ENCODE peak calls at places on chromosomes 2 and 18, in nine cellular contexts. O is fibroblast of mammary gland, C is WERI-Rb-1, I is brain microvascular endothelial cell, X is spleen, U is pancreas, L is fibroblast of lung, M is cardiac muscle cell, J is GM23338. W is an unnamed sample.

GRCh38 chr18:32735781-32736180 is 37.0 kb downstream of the KLHL14 start:
- DNase-seq in O (peak), C (no peak), I (peak), X (no peak), U (no peak), L (peak), M (no peak), J (no peak), W (peak)

GRCh38 chr2:24490674-24491625 is at the start of gene NCOA1:
- DNase-seq in O (peak), C (peak), I (peak), X (peak), U (peak), L (peak), M (peak), J (peak), W (no peak)

GRCh38 chr2:218811382-218811781 is 20.2 kb downstream of the PRKAG3 start:
- DNase-seq in O (peak), C (no peak), I (no peak), X (no peak), U (no peak), L (peak), M (no peak), J (no peak), W (no peak)

GRCh38 chr2:105539331-105539730 is 140.5 kb upstream of the FHL2 start:
- DNase-seq in O (no peak), C (no peak), I (no peak), X (no peak), U (no peak), L (no peak), M (no peak), J (no peak), W (no peak)

GRCh38 chr2:86788172-86788571 is 2.5 kb downstream of the CD8A start:
- DNase-seq in O (no peak), C (no peak), I (no peak), X (peak), U (no peak), L (no peak), M (no peak), J (no peak), W (no peak)

GRCh38 chr2:104891145-104891544 is 37.2 kb downstream of the POU3F3 start:
- DNase-seq in O (no peak), C (no peak), I (no peak), X (no peak), U (no peak), L (no peak), M (no peak), J (no peak), W (no peak)

GRCh38 chr18:63202814-63203213 is 116.8 kb downstream of the BCL2 start:
- DNase-seq in O (no peak), C (no peak), I (no peak), X (no peak), U (no peak), L (no peak), M (peak), J (no peak), W (no peak)

GRCh38 chr2:30293303-30293912 is 62.1 kb downstream of the LBH start:
- DNase-seq in O (peak), C (no peak), I (peak), X (no peak), U (no peak), L (peak), M (peak), J (no peak), W (peak)

GRCh38 chr2:11896386-11896785 is 150.0 kb downstream of the LPIN1 start:
- DNase-seq in O (no peak), C (no peak), I (no peak), X (no peak), U (no peak), L (no peak), M (no peak), J (peak), W (no peak)

GRCh38 chr2:208015475-208015874 is 9.9 kb downstream of the PLEKHM3 start:
- DNase-seq in O (no peak), C (no peak), I (no peak), X (no peak), U (no peak), L (no peak), M (no peak), J (no peak), W (no peak)

GRCh38 chr2:126756125-126756524 is 100.2 kb downstream of the GYPC start:
- DNase-seq in O (no peak), C (no peak), I (no peak), X (no peak), U (no peak), L (no peak), M (no peak), J (no peak), W (no peak)

GRCh38 chr2:119490653-119491195 is 33.6 kb downstream of the SCTR start:
- DNase-seq in O (no peak), C (no peak), I (no peak), X (no peak), U (no peak), L (no peak), M (no peak), J (no peak), W (no peak)

GRCh38 chr2:210553371-210553770 is 3.0 kb upstream of the CPS1 start:
- DNase-seq in O (no peak), C (no peak), I (peak), X (no peak), U (no peak), L (peak), M (peak), J (no peak), W (no peak)

GRCh38 chr2:16617282-16618266 is 48.1 kb downstream of the CYRIA start:
- DNase-seq in O (peak), C (peak), I (peak), X (no peak), U (peak), L (peak), M (peak), J (peak), W (no peak)

GRCh38 chr2:64675860-64676259 is 22.1 kb upstream of the SERTAD2 start:
- DNase-seq in O (peak), C (no peak), I (no peak), X (no peak), U (no peak), L (no peak), M (no peak), J (no peak), W (no peak)

GRCh38 chr2:118732432-118732831 is 115.0 kb downstream of the EN1 start:
- DNase-seq in O (peak), C (no peak), I (no peak), X (no peak), U (no peak), L (no peak), M (no peak), J (no peak), W (no peak)

GRCh38 chr2:133561045-133561852 is 7.0 kb downstream of the NCKAP5 start:
- DNase-seq in O (peak), C (peak), I (peak), X (no peak), U (no peak), L (peak), M (peak), J (peak), W (no peak)

GRCh38 chr18:59767732-59768131 is 70.5 kb upstream of the CCBE1 start:
- DNase-seq in O (peak), C (no peak), I (no peak), X (no peak), U (no peak), L (peak), M (no peak), J (no peak), W (no peak)

GRCh38 chr2:65071499-65072180 is 15.4 kb downstream of the CEP68 start:
- DNase-seq in O (no peak), C (no peak), I (peak), X (no peak), U (peak), L (no peak), M (no peak), J (peak), W (no peak)

GRCh38 chr18:35324926-35325655 is 19.1 kb downstream of the ZNF24 start:
- DNase-seq in O (no peak), C (no peak), I (no peak), X (no peak), U (no peak), L (no peak), M (no peak), J (peak), W (no peak)

GRCh38 chr2:222613715-222614331 is 42.1 kb downstream of the FARSB start:
- DNase-seq in O (peak), C (peak), I (peak), X (no peak), U (no peak), L (peak), M (peak), J (peak), W (no peak)

GRCh38 chr18:60675801-60676200 is 303.2 kb upstream of the MC4R start:
- DNase-seq in O (no peak), C (no peak), I (no peak), X (no peak), U (peak), L (no peak), M (no peak), J (no peak), W (no peak)

GRCh38 chr18:34805117-34805882 is 95.2 kb downstream of the DTNA start:
- DNase-seq in O (no peak), C (no peak), I (no peak), X (no peak), U (no peak), L (no peak), M (no peak), J (no peak), W (no peak)

GRCh38 chr2:138421315-138421970 is 80.1 kb upstream of the SPOPL start:
- DNase-seq in O (peak), C (no peak), I (no peak), X (no peak), U (no peak), L (peak), M (no peak), J (no peak), W (no peak)

GRCh38 chr2:3594493-3595281 is at the start of gene COLEC11:
- DNase-seq in O (no peak), C (no peak), I (peak), X (peak), U (no peak), L (no peak), M (peak), J (peak), W (no peak)

DNA sequence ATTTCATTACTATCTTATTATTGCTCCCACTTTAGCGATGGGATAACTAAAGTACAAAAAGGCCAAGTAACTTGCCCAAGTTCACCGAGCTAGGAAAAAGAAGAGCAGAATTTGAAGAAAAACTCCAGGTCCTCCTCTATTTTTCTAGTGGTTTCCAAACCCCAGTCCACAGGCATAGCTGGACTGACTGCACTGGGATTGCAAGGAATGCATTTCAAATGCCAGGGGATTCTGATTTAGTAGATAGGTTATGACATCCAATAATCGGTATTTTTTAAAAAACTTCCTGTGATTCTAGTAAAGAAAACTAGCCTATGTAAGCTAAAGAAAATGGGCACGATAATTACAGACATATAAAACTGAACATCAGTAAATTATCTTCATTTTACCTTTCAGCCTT is 62.7 kb upstream of the GALNT5 start:
- DNase-seq in O (no peak), C (no peak), I (no peak), X (no peak), U (no peak), L (no peak), M (no peak), J (no peak), W (no peak)
- H3K4me3 ChIP-seq in O (no peak), C (no peak), I (no peak), X (no peak), U (no peak), L (no peak), M (no peak), J (no peak), W (no peak)

DNA sequence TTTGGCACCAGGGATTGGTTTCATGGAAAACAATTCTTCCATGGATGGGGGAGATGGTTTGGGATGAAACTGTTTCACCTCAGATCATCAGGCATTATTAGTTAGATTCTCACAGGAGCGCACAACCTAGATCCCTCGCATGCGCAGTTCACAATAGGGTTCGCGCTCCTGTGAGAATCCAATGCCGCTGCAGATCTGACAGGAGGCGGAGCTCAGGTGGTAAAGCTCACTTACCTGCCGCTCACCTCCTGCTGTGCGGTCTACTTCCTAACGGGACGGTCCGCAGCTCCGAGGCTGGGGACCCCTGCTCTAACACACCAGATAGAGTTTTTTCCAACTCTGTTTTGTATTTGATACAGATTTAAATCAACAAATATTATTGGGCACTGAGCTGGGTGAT is 286.5 kb downstream of the MTX2 start:
- DNase-seq in O (no peak), C (no peak), I (no peak), X (no peak), U (no peak), L (no peak), M (no peak), J (peak), W (no peak)
- H3K4me3 ChIP-seq in O (no peak), C (no peak), I (no peak), X (no peak), U (no peak), L (no peak), M (no peak), J (no peak), W (no peak)

GRCh38 chr2:176147790-176148496 is 3.4 kb upstream of the HOXD4 start:
- DNase-seq in O (no peak), C (no peak), I (no peak), X (no peak), U (no peak), L (no peak), M (no peak), J (peak), W (no peak)
- H3K4me3 ChIP-seq in O (no peak), C (no peak), I (no peak), X (no peak), U (no peak), L (no peak), M (no peak), J (no peak), W (no peak)

GRCh38 chr2:224572338-224572737 is 12.8 kb downstream of the CUL3 start:
- DNase-seq in O (no peak), C (no peak), I (no peak), X (no peak), U (no peak), L (no peak), M (no peak), J (peak), W (no peak)

GRCh38 chr2:224576098-224576715 is 9.0 kb downstream of the CUL3 start:
- DNase-seq in O (no peak), C (no peak), I (no peak), X (no peak), U (no peak), L (peak), M (no peak), J (no peak), W (no peak)

GRCh38 chr2:224573724-224574123 is 11.4 kb downstream of the CUL3 start:
- DNase-seq in O (no peak), C (no peak), I (no peak), X (no peak), U (no peak), L (no peak), M (no peak), J (no peak), W (no peak)

GRCh38 chr2:224577541-224577940 is 7.6 kb downstream of the CUL3 start:
- DNase-seq in O (no peak), C (no peak), I (no peak), X (no peak), U (no peak), L (no peak), M (no peak), J (no peak), W (no peak)

DNA sequence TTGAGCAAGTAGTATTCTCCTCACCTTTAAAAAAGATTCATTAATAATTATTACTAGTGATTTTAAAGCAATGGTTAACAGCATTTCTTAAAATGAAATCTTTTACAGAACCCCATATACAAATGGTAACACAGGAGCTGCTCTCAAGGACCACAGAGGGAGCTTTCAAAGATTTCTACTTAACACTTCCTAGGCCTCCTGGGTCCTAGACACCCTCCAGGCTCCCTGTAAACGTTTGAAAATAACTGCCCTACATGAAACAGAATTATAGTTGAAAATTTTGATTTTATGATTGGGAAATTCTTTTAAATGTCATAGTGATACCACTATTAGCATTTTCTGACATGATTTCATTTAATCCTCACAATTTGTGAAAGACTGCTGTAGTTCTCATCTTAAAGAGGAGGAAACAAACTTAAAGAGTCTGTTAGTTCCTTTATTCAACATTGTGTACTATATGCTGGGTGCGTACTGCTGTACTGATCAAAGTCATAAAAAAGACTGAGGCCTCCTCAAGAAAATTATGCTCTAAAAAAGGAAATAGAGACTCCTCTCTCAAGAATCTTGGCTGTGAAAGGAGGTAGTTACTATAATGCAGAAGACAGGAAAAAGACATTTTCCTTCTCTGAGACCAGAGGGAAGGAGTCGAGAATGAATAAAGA is 10.6 kb downstream of the CUL3 start:
- DNase-seq in O (no peak), C (no peak), I (no peak), X (no peak), U (no peak), L (no peak), M (peak), J (peak), W (no peak)
- H3K4me3 ChIP-seq in O (no peak), C (no peak), I (no peak), X (peak), U (no peak), L (no peak), M (no peak), J (peak), W (no peak)

DNA sequence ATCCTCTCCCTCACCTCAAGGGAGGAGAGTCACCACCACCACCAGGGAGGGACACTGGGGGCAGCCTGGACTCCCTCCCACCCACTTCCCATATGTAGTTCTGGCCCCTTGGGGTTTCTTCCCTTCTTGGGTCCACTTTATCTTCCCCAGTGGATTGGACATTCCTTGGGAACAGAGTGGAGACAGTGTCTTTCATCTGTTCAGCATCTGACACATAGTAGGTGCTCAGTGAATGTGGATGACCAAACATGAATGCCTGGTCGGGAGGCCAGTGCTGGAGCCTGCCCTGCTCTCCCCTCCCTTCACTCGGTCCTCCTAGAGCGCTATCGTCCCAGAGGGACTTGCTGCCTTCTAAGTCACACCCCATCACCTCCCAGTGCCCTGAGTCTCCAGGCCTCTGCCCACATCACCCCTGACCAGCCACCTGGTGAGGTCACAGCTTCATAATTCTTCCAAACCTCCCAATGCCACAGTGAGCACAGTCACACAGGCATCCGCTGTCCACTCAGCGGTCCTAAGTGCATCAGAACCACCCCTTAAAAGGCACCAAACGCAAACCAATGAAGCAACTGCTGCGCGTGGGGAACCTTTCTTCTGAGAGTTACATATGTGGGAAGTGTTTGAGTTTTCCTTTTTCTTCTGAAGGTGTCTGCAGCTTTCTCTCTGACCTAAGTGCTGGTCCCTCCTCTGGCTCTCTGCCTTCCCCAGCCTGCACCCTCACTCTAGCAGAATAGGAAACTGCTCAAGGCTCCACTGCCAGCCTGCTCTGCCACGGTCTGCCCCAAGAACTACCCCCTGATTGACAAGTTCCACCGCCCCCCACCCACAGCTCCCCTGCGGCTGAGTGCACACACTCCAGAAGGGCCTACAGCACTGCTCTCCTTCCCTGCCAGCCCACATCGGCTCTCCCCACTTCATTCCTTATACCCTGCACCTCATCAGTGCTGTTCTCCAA is 7.2 kb upstream of the SFXN5 start:
- DNase-seq in O (no peak), C (no peak), I (no peak), X (peak), U (no peak), L (no peak), M (no peak), J (no peak), W (no peak)
- H3K4me3 ChIP-seq in O (no peak), C (no peak), I (no peak), X (no peak), U (no peak), L (no peak), M (no peak), J (no peak), W (no peak)

GRCh38 chr2:231412616-231412963 is 17.1 kb downstream of the B3GNT7 start:
- DNase-seq in O (no peak), C (no peak), I (no peak), X (no peak), U (no peak), L (no peak), M (no peak), J (no peak), W (no peak)
- H3K4me3 ChIP-seq in O (peak), C (peak), I (peak), X (peak), U (peak), L (peak), M (peak), J (peak), W (peak)